ENCODE peak calls at places on chromosomes 2 and 18, in five cellular contexts. E, V, M, L and B are unnamed samples.
A peak's percentile ranks its signal among the peaks of the same experiment; 100 is the strongest.

GRCh38 chr2:241463276-241464135 is 44.9 kb downstream of the STK25 start:
- DNase-seq in L (no peak), E (no peak), M (no peak), V (no peak), B (no peak)

GRCh38 chr2:216572582-216573578 is 60.3 kb upstream of the IGFBP2 start:
- DNase-seq in M (peak; percentile 60), L (peak; percentile 60), V (peak; percentile 68), E (peak; percentile 77), B (no peak)

GRCh38 chr2:126722081-126722480 is 66.1 kb downstream of the GYPC start:
- DNase-seq in V (no peak), E (no peak), L (no peak), M (no peak), B (no peak)

GRCh38 chr2:145682536-145683157 is 1162.7 kb upstream of the ZEB2 start:
- DNase-seq in V (no peak), E (no peak), M (no peak), L (peak; percentile 9), B (no peak)

GRCh38 chr2:74507145-74507925 is at the start of gene PCGF1:
- DNase-seq in M (peak; percentile 100), L (peak; percentile 98), V (peak; percentile 100), E (peak; percentile 98), B (peak; percentile 100)

GRCh38 chr2:109326306-109326705 is 197.3 kb downstream of the SH3RF3 start:
- DNase-seq in M (no peak), V (no peak), L (no peak), E (no peak), B (no peak)

GRCh38 chr2:43576983-43577892 is 18.6 kb downstream of the THADA start:
- DNase-seq in V (no peak), L (peak; percentile 84), M (no peak), E (peak; percentile 86), B (no peak)

GRCh38 chr18:31783059-31783458 is 22.4 kb upstream of the SLC25A52 start:
- DNase-seq in M (no peak), E (no peak), L (no peak), V (no peak), B (no peak)

GRCh38 chr2:2020897-2021296 is 276.6 kb upstream of the PXDN start:
- DNase-seq in V (no peak), M (no peak), E (no peak), L (no peak), B (no peak)

GRCh38 chr2:126657636-126658315 is 1.8 kb downstream of the GYPC start:
- DNase-seq in L (peak; percentile 100), E (peak; percentile 99), M (peak; percentile 63), V (peak; percentile 93), B (peak; percentile 73)

GRCh38 chr2:216285641-216286156 is 86.6 kb downstream of the MARCHF4 start:
- DNase-seq in V (no peak), E (no peak), M (no peak), L (no peak), B (no peak)

GRCh38 chr2:188524519-188525113 is 232.9 kb downstream of the GULP1 start:
- DNase-seq in V (no peak), L (peak; percentile 79), E (peak; percentile 82), M (peak; percentile 46), B (no peak)

GRCh38 chr18:31657823-31658669 is 26.3 kb downstream of the B4GALT6 start:
- DNase-seq in M (no peak), L (no peak), E (no peak), V (no peak), B (no peak)

GRCh38 chr18:51082571-51083264 is 52.7 kb downstream of the SMAD4 start:
- DNase-seq in L (no peak), V (no peak), E (peak; percentile 8), M (no peak), B (no peak)

GRCh38 chr2:202105025-202105424 is 32.0 kb downstream of the KIAA2012 start:
- DNase-seq in L (no peak), E (no peak), V (no peak), M (no peak), B (no peak)

GRCh38 chr2:202104286-202104870 is 31.3 kb downstream of the KIAA2012 start:
- DNase-seq in L (peak; percentile 66), V (peak; percentile 57), E (peak; percentile 84), M (no peak), B (peak; percentile 40)

GRCh38 chr2:202099515-202099914 is 26.5 kb downstream of the KIAA2012 start:
- DNase-seq in M (no peak), V (no peak), E (no peak), L (no peak), B (no peak)

GRCh38 chr2:202101049-202101579 is 28.1 kb downstream of the KIAA2012 start:
- DNase-seq in E (no peak), V (no peak), L (no peak), M (no peak), B (no peak)

DNA sequence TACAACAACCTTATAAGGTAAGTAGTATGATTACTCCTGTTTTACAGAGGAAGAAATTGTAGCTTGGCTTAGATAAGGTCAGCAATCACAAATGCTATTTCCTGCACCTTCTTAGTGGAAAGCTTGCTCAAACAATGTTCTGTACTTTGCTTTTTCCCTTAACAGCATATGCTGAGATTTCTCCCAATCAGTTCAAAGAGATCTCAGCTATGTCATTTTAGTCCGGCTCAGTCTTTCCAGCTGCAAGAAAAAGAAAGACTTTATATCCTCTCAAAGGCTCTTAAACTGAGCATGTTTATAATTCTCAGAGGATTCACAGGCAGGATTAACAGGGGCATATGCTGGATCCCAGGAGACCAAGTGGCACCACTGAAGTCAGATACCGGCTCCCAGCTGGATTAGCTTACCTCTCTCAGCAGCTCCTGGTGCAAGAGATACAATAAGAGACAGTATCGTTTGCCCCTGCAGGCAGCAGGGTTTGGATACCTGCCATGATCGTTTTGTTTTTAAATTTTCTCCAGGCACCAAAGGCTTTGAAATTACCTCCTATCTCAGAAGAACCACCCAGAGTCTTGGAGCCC is 29.5 kb downstream of the KIAA2012 start:
- DNase-seq in E (no peak), V (no peak), L (no peak), M (no peak), B (no peak)
- H3K4me3 ChIP-seq in E (no peak overlapping the region), V (no peak overlapping the region), L (no peak overlapping the region), M (no peak overlapping the region), B (no peak overlapping the region)

GRCh38 chr2:31138037-31138962 is at the start of gene GALNT14:
- DNase-seq in L (peak; percentile 19), E (peak; percentile 39), V (peak; percentile 71), M (no peak), B (peak; percentile 18)
- TF ChIP-seq CTCF in L (peak; percentile 25), E (peak; percentile 42), V (peak; percentile 35), M (peak; percentile 18), B (no peak)

GRCh38 chr2:86632672-86633071 is 9.0 kb upstream of the RNF103 start:
- DNase-seq in V (no peak), M (no peak), E (no peak), L (no peak), B (peak; percentile 48)
- H3K4me3 ChIP-seq in V (no peak overlapping the region), M (no peak overlapping the region), E (no peak overlapping the region), L (no peak overlapping the region), B (no peak overlapping the region)

GRCh38 chr18:10454800-10455550 is 540 bp downstream of the APCDD1 start:
- DNase-seq in E (peak; percentile 36), M (peak; percentile 28), V (no peak), L (peak; percentile 30), B (peak; percentile 16)
- TF ChIP-seq CTCF in E (no peak), M (no peak), V (no peak), L (no peak), B (no peak)

DNA sequence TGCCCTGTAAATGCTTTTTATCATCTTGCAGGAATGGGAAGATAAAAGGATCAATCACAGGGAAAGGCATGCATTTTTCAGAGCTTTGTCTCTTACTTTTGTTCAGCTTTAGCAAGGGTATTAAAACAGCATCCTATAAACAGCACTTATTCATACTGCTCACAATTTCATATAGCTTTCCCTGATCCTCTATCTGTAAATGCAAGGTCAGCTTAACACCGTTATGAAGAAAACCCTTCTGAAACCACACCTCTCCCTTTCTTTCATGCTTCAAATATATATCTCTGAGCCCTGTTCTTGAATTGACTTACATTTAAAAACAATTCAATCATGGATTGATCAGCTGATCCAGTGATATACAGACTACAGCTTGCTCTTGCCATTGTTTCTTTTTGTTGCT is 795.4 kb upstream of the CDH2 start:
- DNase-seq in V (no peak), M (no peak), L (no peak), E (no peak), B (no peak)
- H3K4me3 ChIP-seq in V (no peak overlapping the region), M (no peak overlapping the region), L (no peak overlapping the region), E (no peak overlapping the region), B (no peak overlapping the region)